ENCODE peak calls at places on chromosomes 1 and 21, in seven cellular contexts. One of them, this sample, is unnamed.

GRCh38 chr1:151288502-151288901 is 6.4 kb downstream of the ZNF687 start:
- DNase-seq in endothelial cell: no peak
- DNase-seq in Peyer's patch: no peak
- DNase-seq in fibroblast of pulmonary artery: no peak
- DNase-seq in pancreas: no peak
- DNase-seq in epithelial cell of esophagus: no peak
- DNase-seq in omental fat pad: no peak
- DNase-seq in this sample: no peak

GRCh38 chr1:11448375-11449085 is 30.4 kb upstream of the DISP3 start:
- DNase-seq in Peyer's patch: no peak
- DNase-seq in epithelial cell of esophagus: no peak
- DNase-seq in pancreas: no peak
- DNase-seq in omental fat pad: no peak
- DNase-seq in endothelial cell: no peak
- DNase-seq in fibroblast of pulmonary artery: peak
- DNase-seq in this sample: no peak

GRCh38 chr1:84122780-84123382 is 21.2 kb upstream of the PRKACB start:
- DNase-seq in epithelial cell of esophagus: peak
- DNase-seq in omental fat pad: peak
- DNase-seq in pancreas: no peak
- DNase-seq in fibroblast of pulmonary artery: peak
- DNase-seq in endothelial cell: peak
- DNase-seq in Peyer's patch: peak
- DNase-seq in this sample: peak

GRCh38 chr1:203117611-203118575 is 9.6 kb upstream of the ADORA1 start:
- DNase-seq in epithelial cell of esophagus: peak
- DNase-seq in omental fat pad: peak
- DNase-seq in pancreas: peak
- DNase-seq in Peyer's patch: peak
- DNase-seq in endothelial cell: peak
- DNase-seq in fibroblast of pulmonary artery: peak
- DNase-seq in this sample: no peak

GRCh38 chr1:203454986-203455471 is 20.6 kb upstream of the PRELP start:
- DNase-seq in pancreas: no peak
- DNase-seq in endothelial cell: no peak
- DNase-seq in epithelial cell of esophagus: no peak
- DNase-seq in fibroblast of pulmonary artery: no peak
- DNase-seq in omental fat pad: no peak
- DNase-seq in Peyer's patch: no peak
- DNase-seq in this sample: no peak

GRCh38 chr21:14836950-14837349 is 227.8 kb downstream of the NRIP1 start:
- DNase-seq in Peyer's patch: no peak
- DNase-seq in fibroblast of pulmonary artery: no peak
- DNase-seq in endothelial cell: no peak
- DNase-seq in omental fat pad: no peak
- DNase-seq in pancreas: no peak
- DNase-seq in epithelial cell of esophagus: no peak
- DNase-seq in this sample: no peak

GRCh38 chr1:1420654-1421134 is 382 bp downstream of the ANKRD65 start:
- DNase-seq in pancreas: no peak
- DNase-seq in fibroblast of pulmonary artery: no peak
- DNase-seq in epithelial cell of esophagus: no peak
- DNase-seq in endothelial cell: no peak
- DNase-seq in omental fat pad: no peak
- DNase-seq in Peyer's patch: no peak
- DNase-seq in this sample: no peak

GRCh38 chr1:2316451-2316940 is 74.9 kb downstream of the MORN1 start:
- DNase-seq in endothelial cell: no peak
- DNase-seq in omental fat pad: no peak
- DNase-seq in epithelial cell of esophagus: no peak
- DNase-seq in fibroblast of pulmonary artery: no peak
- DNase-seq in Peyer's patch: no peak
- DNase-seq in pancreas: no peak
- DNase-seq in this sample: no peak

GRCh38 chr1:55720243-55720642 is 505.1 kb upstream of the USP24 start:
- DNase-seq in endothelial cell: no peak
- DNase-seq in Peyer's patch: no peak
- DNase-seq in omental fat pad: no peak
- DNase-seq in fibroblast of pulmonary artery: no peak
- DNase-seq in pancreas: no peak
- DNase-seq in epithelial cell of esophagus: no peak
- DNase-seq in this sample: no peak

GRCh38 chr1:70486676-70487470 is 75.8 kb downstream of the CTH start:
- DNase-seq in omental fat pad: no peak
- DNase-seq in epithelial cell of esophagus: peak
- DNase-seq in pancreas: peak
- DNase-seq in Peyer's patch: no peak
- DNase-seq in fibroblast of pulmonary artery: peak
- DNase-seq in endothelial cell: no peak
- DNase-seq in this sample: no peak

GRCh38 chr1:28437924-28438699 is 67.7 kb upstream of the RCC1 start:
- DNase-seq in endothelial cell: peak
- DNase-seq in fibroblast of pulmonary artery: peak
- DNase-seq in pancreas: no peak
- DNase-seq in Peyer's patch: peak
- DNase-seq in omental fat pad: peak
- DNase-seq in epithelial cell of esophagus: peak
- DNase-seq in this sample: no peak

GRCh38 chr1:175877939-175878730 is 134.7 kb upstream of the TNR start:
- DNase-seq in epithelial cell of esophagus: no peak
- DNase-seq in Peyer's patch: no peak
- DNase-seq in pancreas: no peak
- DNase-seq in omental fat pad: no peak
- DNase-seq in endothelial cell: no peak
- DNase-seq in fibroblast of pulmonary artery: no peak
- DNase-seq in this sample: no peak

GRCh38 chr1:90835172-90835660 is 118.1 kb upstream of the BARHL2 start:
- DNase-seq in omental fat pad: no peak
- DNase-seq in epithelial cell of esophagus: no peak
- DNase-seq in endothelial cell: peak
- DNase-seq in pancreas: no peak
- DNase-seq in fibroblast of pulmonary artery: no peak
- DNase-seq in Peyer's patch: no peak
- DNase-seq in this sample: no peak

GRCh38 chr1:150544204-150544603 is 5.0 kb upstream of the ADAMTSL4 start:
- DNase-seq in pancreas: no peak
- DNase-seq in epithelial cell of esophagus: peak
- DNase-seq in omental fat pad: no peak
- DNase-seq in Peyer's patch: no peak
- DNase-seq in fibroblast of pulmonary artery: peak
- DNase-seq in endothelial cell: no peak
- DNase-seq in this sample: no peak

GRCh38 chr1:1432951-1433803 is 2.3 kb upstream of the VWA1 start:
- DNase-seq in epithelial cell of esophagus: peak
- DNase-seq in omental fat pad: no peak
- DNase-seq in endothelial cell: peak
- DNase-seq in Peyer's patch: no peak
- DNase-seq in fibroblast of pulmonary artery: no peak
- DNase-seq in pancreas: peak
- DNase-seq in this sample: no peak

GRCh38 chr1:248421384-248421783 is 18.5 kb downstream of the OR2T1 start:
- DNase-seq in epithelial cell of esophagus: no peak
- DNase-seq in endothelial cell: no peak
- DNase-seq in Peyer's patch: no peak
- DNase-seq in fibroblast of pulmonary artery: no peak
- DNase-seq in pancreas: no peak
- DNase-seq in omental fat pad: no peak
- DNase-seq in this sample: no peak

GRCh38 chr1:60449876-60450275 is 376.3 kb upstream of the C1orf87 start:
- DNase-seq in pancreas: no peak
- DNase-seq in endothelial cell: no peak
- DNase-seq in Peyer's patch: no peak
- DNase-seq in fibroblast of pulmonary artery: no peak
- DNase-seq in omental fat pad: no peak
- DNase-seq in epithelial cell of esophagus: no peak
- DNase-seq in this sample: no peak
- TF ChIP-seq CTCF in pancreas: no peak
- TF ChIP-seq CTCF in endothelial cell: no peak
- TF ChIP-seq CTCF in Peyer's patch: no peak
- TF ChIP-seq CTCF in fibroblast of pulmonary artery: no peak
- TF ChIP-seq CTCF in omental fat pad: no peak
- TF ChIP-seq CTCF in epithelial cell of esophagus: no peak
- TF ChIP-seq CTCF in this sample: no peak

GRCh38 chr1:18574754-18575153 is 55.9 kb upstream of the PAX7 start:
- DNase-seq in pancreas: no peak
- DNase-seq in Peyer's patch: no peak
- DNase-seq in endothelial cell: no peak
- DNase-seq in fibroblast of pulmonary artery: no peak
- DNase-seq in epithelial cell of esophagus: no peak
- DNase-seq in omental fat pad: no peak
- DNase-seq in this sample: no peak

GRCh38 chr1:18573170-18573569 is 57.5 kb upstream of the PAX7 start:
- DNase-seq in omental fat pad: no peak
- DNase-seq in epithelial cell of esophagus: no peak
- DNase-seq in pancreas: no peak
- DNase-seq in fibroblast of pulmonary artery: no peak
- DNase-seq in Peyer's patch: no peak
- DNase-seq in endothelial cell: no peak
- DNase-seq in this sample: no peak

GRCh38 chr1:18578271-18578670 is 52.4 kb upstream of the PAX7 start:
- DNase-seq in epithelial cell of esophagus: no peak
- DNase-seq in omental fat pad: no peak
- DNase-seq in fibroblast of pulmonary artery: no peak
- DNase-seq in endothelial cell: no peak
- DNase-seq in Peyer's patch: no peak
- DNase-seq in pancreas: no peak
- DNase-seq in this sample: no peak

GRCh38 chr1:18572022-18572920 is 58.4 kb upstream of the PAX7 start:
- DNase-seq in epithelial cell of esophagus: no peak
- DNase-seq in fibroblast of pulmonary artery: no peak
- DNase-seq in pancreas: no peak
- DNase-seq in Peyer's patch: no peak
- DNase-seq in endothelial cell: no peak
- DNase-seq in omental fat pad: no peak
- DNase-seq in this sample: no peak

GRCh38 chr1:18575620-18576019 is 55.0 kb upstream of the PAX7 start:
- DNase-seq in Peyer's patch: peak
- DNase-seq in pancreas: peak
- DNase-seq in fibroblast of pulmonary artery: peak
- DNase-seq in endothelial cell: peak
- DNase-seq in omental fat pad: peak
- DNase-seq in epithelial cell of esophagus: peak
- DNase-seq in this sample: no peak
- TF ChIP-seq CTCF in Peyer's patch: peak
- TF ChIP-seq CTCF in pancreas: peak
- TF ChIP-seq CTCF in fibroblast of pulmonary artery: peak
- TF ChIP-seq CTCF in endothelial cell: peak
- TF ChIP-seq CTCF in omental fat pad: no peak
- TF ChIP-seq CTCF in epithelial cell of esophagus: peak
- TF ChIP-seq CTCF in this sample: no peak

DNA sequence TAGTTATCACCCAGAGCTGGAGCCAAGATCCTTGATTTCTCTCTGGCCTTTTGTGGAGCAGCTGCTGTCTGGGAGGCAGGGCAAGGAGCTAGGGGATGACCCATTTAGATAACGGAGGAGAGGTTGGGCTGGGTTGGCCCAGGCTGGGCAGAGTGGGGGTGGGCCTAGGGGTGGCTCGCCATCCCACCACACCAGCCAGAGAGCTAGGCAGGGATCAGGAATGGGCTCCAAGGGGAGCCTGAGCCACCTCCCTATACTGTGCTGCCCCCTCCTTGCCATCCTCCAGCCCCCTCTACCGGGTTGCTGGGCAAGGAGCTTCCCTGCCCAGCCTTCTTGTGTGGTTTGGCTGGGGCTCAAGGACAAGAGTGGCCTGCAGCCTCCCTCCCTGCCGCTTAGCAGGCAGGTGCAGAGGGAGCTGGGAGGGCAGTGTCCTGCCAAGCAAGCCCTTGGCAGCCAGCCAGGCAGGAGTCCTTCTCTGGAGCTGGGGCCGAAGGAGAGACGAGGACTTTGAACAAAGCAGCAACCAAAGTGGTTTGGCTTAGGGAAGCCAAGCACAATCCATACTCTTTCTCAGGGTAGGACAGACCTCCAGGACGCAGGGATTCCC is 4.1 kb downstream of the NUAK2 start:
- DNase-seq in epithelial cell of esophagus: peak
- DNase-seq in Peyer's patch: no peak
- DNase-seq in omental fat pad: no peak
- DNase-seq in endothelial cell: no peak
- DNase-seq in pancreas: peak
- DNase-seq in fibroblast of pulmonary artery: peak
- DNase-seq in this sample: no peak
- TF ChIP-seq CTCF in epithelial cell of esophagus: no peak
- TF ChIP-seq CTCF in Peyer's patch: peak
- TF ChIP-seq CTCF in omental fat pad: no peak
- TF ChIP-seq CTCF in endothelial cell: no peak
- TF ChIP-seq CTCF in pancreas: no peak
- TF ChIP-seq CTCF in fibroblast of pulmonary artery: no peak
- TF ChIP-seq CTCF in this sample: no peak

DNA sequence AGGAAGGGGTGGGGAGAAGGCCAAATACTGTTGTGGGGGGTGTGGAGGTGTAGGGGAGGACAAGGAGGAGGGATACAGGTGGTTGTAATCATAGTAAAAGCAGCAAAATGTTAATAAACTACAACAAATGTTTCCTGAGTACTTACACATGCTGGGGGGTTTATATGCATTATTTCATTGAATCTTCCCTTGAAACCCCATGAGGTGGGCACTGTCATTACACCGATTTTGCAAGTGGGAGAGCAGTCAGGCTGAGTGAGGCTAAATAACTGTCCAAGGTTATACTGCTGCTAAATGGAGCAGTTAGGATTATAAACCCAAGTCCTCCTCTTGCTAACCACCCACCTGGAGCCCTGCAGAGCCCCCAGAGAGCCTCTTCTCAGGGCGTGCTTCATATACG is 14.4 kb upstream of the GRHL3 start:
- DNase-seq in endothelial cell: no peak
- DNase-seq in epithelial cell of esophagus: no peak
- DNase-seq in Peyer's patch: no peak
- DNase-seq in pancreas: no peak
- DNase-seq in omental fat pad: no peak
- DNase-seq in fibroblast of pulmonary artery: no peak
- DNase-seq in this sample: no peak
- TF ChIP-seq CTCF in endothelial cell: no peak
- TF ChIP-seq CTCF in epithelial cell of esophagus: no peak
- TF ChIP-seq CTCF in Peyer's patch: no peak
- TF ChIP-seq CTCF in pancreas: no peak
- TF ChIP-seq CTCF in omental fat pad: no peak
- TF ChIP-seq CTCF in fibroblast of pulmonary artery: no peak
- TF ChIP-seq CTCF in this sample: no peak